ENCODE peak calls at places on chromosomes 3 and 15, in ten cellular contexts. Y is transverse colon; M is stimulated activated CD8-positive, alpha-beta memory T cell treated with anti-CD3 and anti-CD28 coated beads, Interleukin-7, amount 100 ng/mL, for 1 hour; N is T-helper 9 cell; V is IMR-90; C is GM12864; P is bronchial epithelial cell; S is activated T-cell treated with anti-CD3 and anti-CD28 coated beads, Interleukin-2, amount 50 U/mL, for 1 hour; Q is AG04449; W is NCI-H82. D is an unnamed sample.

GRCh38 chr3:41202834-41203345 is 3.6 kb downstream of the CTNNB1 start:
- DNase-seq in Y (no peak), M (no peak), N (no peak), V (peak; percentile 61), C (no peak), P (peak; percentile 77), S (no peak), Q (peak; percentile 7), W (peak; percentile 53), D (no peak)

GRCh38 chr3:138497851-138498250 is 63.4 kb downstream of the ESYT3 start:
- DNase-seq in Y (no peak), M (no peak), N (no peak), V (peak; percentile 11), C (no peak), P (no peak), S (no peak), Q (no peak), W (no peak), D (no peak)

GRCh38 chr3:126452213-126452612 is 23.5 kb downstream of the ZXDC start:
- DNase-seq in Y (no peak), M (no peak), N (no peak), V (no peak), C (no peak), P (no peak), S (no peak), Q (no peak), W (no peak), D (no peak)

GRCh38 chr3:136544532-136544931 is 207.6 kb downstream of the STAG1 start:
- DNase-seq in Y (no peak), M (no peak), N (no peak), V (peak; percentile 31), C (no peak), P (no peak), S (no peak), Q (no peak), W (peak; percentile 70), D (no peak)

GRCh38 chr15:23565395-23566069 is at the start of gene MKRN3:
- DNase-seq in Y (peak; percentile 18), M (no peak), N (no peak), V (peak; percentile 7), C (no peak), P (no peak), S (peak; percentile 31), Q (peak; percentile 4), W (peak; percentile 94), D (peak; percentile 44)

GRCh38 chr3:126913524-126913923 is 69.4 kb upstream of the PLXNA1 start:
- DNase-seq in Y (peak; percentile 41), M (no peak), N (no peak), V (no peak), C (no peak), P (peak; percentile 56), S (no peak), Q (no peak), W (no peak), D (no peak)

GRCh38 chr15:59060348-59060747 is 44.6 kb upstream of the CCNB2 start:
- DNase-seq in Y (no peak), M (no peak), N (no peak), V (no peak), C (no peak), P (peak; percentile 56), S (no peak), Q (no peak), W (no peak), D (no peak)

GRCh38 chr3:72187131-72187530 is 402.2 kb upstream of the PROK2 start:
- DNase-seq in Y (no peak), M (no peak), N (no peak), V (no peak), C (no peak), P (no peak), S (no peak), Q (no peak), W (peak; percentile 32), D (no peak)

GRCh38 chr3:181317521-181317920 is 328.0 kb upstream of the DNAJC19 start:
- DNase-seq in Y (no peak), M (no peak), N (no peak), V (no peak), C (no peak), P (no peak), S (no peak), Q (no peak), W (peak; percentile 91), D (no peak)

GRCh38 chr3:100120022-100120421 is 5.7 kb upstream of the FILIP1L start:
- DNase-seq in Y (no peak), M (no peak), N (no peak), V (no peak), C (no peak), P (no peak), S (no peak), Q (no peak), W (no peak), D (no peak)

GRCh38 chr3:101066776-101067175 is 73.6 kb upstream of the ABI3BP start:
- DNase-seq in Y (no peak), M (no peak), N (no peak), V (peak; percentile 50), C (no peak), P (peak; percentile 67), S (no peak), Q (no peak), W (no peak), D (no peak)

GRCh38 chr3:56855856-56856538 is 54.2 kb upstream of the ARHGEF3 start:
- DNase-seq in Y (peak; percentile 36), M (no peak), N (no peak), V (no peak), C (no peak), P (no peak), S (peak; percentile 29), Q (no peak), W (peak; percentile 38), D (no peak)

GRCh38 chr15:85607141-85607806 is 187.5 kb downstream of the KLHL25 start:
- DNase-seq in Y (no peak), M (no peak), N (no peak), V (peak; percentile 68), C (no peak), P (peak; percentile 68), S (no peak), Q (no peak), W (no peak), D (no peak)

GRCh38 chr3:53194218-53195065 is 33.4 kb downstream of the PRKCD start:
- DNase-seq in Y (no peak), M (no peak), N (no peak), V (peak; percentile 39), C (no peak), P (no peak), S (no peak), Q (no peak), W (peak; percentile 5), D (no peak)

GRCh38 chr3:123547881-123548534 is 36.8 kb downstream of the HACD2 start:
- DNase-seq in Y (no peak), M (no peak), N (no peak), V (no peak), C (no peak), P (no peak), S (no peak), Q (no peak), W (no peak), D (no peak)

GRCh38 chr3:45915518-45916231 is 27.6 kb upstream of the CXCR6 start:
- DNase-seq in Y (peak; percentile 48), M (peak; percentile 58), N (peak; percentile 57), V (peak; percentile 94), C (peak; percentile 94), P (peak; percentile 91), S (peak; percentile 78), Q (peak; percentile 72), W (no peak), D (peak; percentile 83)

D was measured in non-pigmented ciliary epithelial cell.